ENCODE peak calls at places on chromosomes 12 and 14, in four cellular contexts. F, J, M and W are unnamed samples.

GRCh38 chr12:64673490-64674169 is 63.3 kb downstream of the RASSF3 start:
- DNase-seq in F (no peak), J (no peak), M (no peak), W (no peak)

GRCh38 chr12:96233941-96234461 is 39.8 kb downstream of the ELK3 start:
- DNase-seq in F (no peak), J (no peak), M (no peak), W (no peak)

GRCh38 chr12:91804533-91804932 is 341.1 kb downstream of the BTG1 start:
- DNase-seq in F (no peak), J (no peak), M (no peak), W (no peak)

GRCh38 chr14:102262894-102263462 is 42.0 kb downstream of the MOK start:
- DNase-seq in F (no peak), J (no peak), M (no peak), W (no peak)

GRCh38 chr12:118645219-118645618 is 268.9 kb downstream of the SUDS3 start:
- DNase-seq in F (no peak), J (peak), M (peak), W (no peak)

GRCh38 chr14:36852853-36853634 is 191.4 kb downstream of the PAX9 start:
- DNase-seq in F (no peak), J (no peak), M (no peak), W (no peak)

GRCh38 chr12:67827820-67828383 is 161.3 kb upstream of the IFNG-AS1 start:
- DNase-seq in F (no peak), J (peak), M (peak), W (peak)

GRCh38 chr12:2959194-2959507 is at the start of gene TEAD4:
- DNase-seq in F (no peak), J (peak), M (peak), W (peak)

GRCh38 chr12:98645572-98646067 is 530 bp downstream of the APAF1 start:
- DNase-seq in F (no peak), J (peak), M (peak), W (peak)

GRCh38 chr12:2776129-2776806 is 18.5 kb upstream of the FKBP4 start:
- DNase-seq in F (no peak), J (no peak), M (no peak), W (no peak)

GRCh38 chr14:103716899-103717411 is 1.3 kb downstream of the ZFYVE21 start:
- DNase-seq in F (no peak), J (no peak), M (no peak), W (no peak)

GRCh38 chr12:127570387-127570786 is 696.6 kb upstream of the TMEM132C start:
- DNase-seq in F (no peak), J (no peak), M (no peak), W (no peak)

GRCh38 chr14:51643137-51643536 is 8.6 kb upstream of the FRMD6 start:
- DNase-seq in F (no peak), J (no peak), M (no peak), W (no peak)

GRCh38 chr14:47619397-47619796 is 56.0 kb downstream of the MDGA2 start:
- DNase-seq in F (no peak), J (no peak), M (no peak), W (no peak)

GRCh38 chr12:31001581-31002360 is 71.9 kb upstream of the DDX11 start:
- DNase-seq in F (no peak), J (no peak), M (no peak), W (no peak)

GRCh38 chr14:21084988-21085853 is 13.2 kb downstream of the ZNF219 start:
- DNase-seq in F (no peak), J (no peak), M (no peak), W (no peak)

GRCh38 chr14:87457727-87458126 is 535.3 kb downstream of the GALC start:
- DNase-seq in F (no peak), J (no peak), M (no peak), W (no peak)

GRCh38 chr14:22607291-22607690 is 9.2 kb downstream of the ABHD4 start:
- DNase-seq in F (no peak), J (no peak), M (no peak), W (no peak)

GRCh38 chr14:106228541-106229158 is 702.3 kb downstream of the TMEM121 start:
- DNase-seq in F (no peak), J (peak), M (peak), W (no peak)

GRCh38 chr12:128644664-128645296 is 179.0 kb downstream of the SLC15A4 start:
- DNase-seq in F (peak), J (peak), M (peak), W (peak)

GRCh38 chr14:63245893-63246292 is 41.6 kb downstream of the RHOJ start:
- DNase-seq in F (no peak), J (no peak), M (no peak), W (no peak)

GRCh38 chr14:26081043-26081442 is 516.8 kb downstream of the NOVA1 start:
- DNase-seq in F (no peak), J (no peak), M (no peak), W (no peak)